ENCODE peak calls at places on chromosomes 4 and X, in four cellular contexts. X is NCI-H510A treated with DMSO at 0.1 percent for 48 hours, P is amniotic stem cell, M is RCC 7860. D is an unnamed sample.

GRCh38 chr4:3801521-3801920 is 35.3 kb downstream of the ADRA2C start:
- DNase-seq in P (no peak), X (no peak), M (no peak), D (no peak)

GRCh38 chr4:25402521-25402920 is 25.5 kb downstream of the ANAPC4 start:
- DNase-seq in P (no peak), X (no peak), M (no peak), D (no peak)

GRCh38 chr4:185504098-185505047 is 30.9 kb downstream of the PDLIM3 start:
- DNase-seq in X (peak), P (no peak), M (peak), D (no peak)

GRCh38 chrX:20173305-20173704 is 31.7 kb upstream of the EIF1AX start:
- DNase-seq in X (no peak), P (no peak), M (no peak), D (no peak)

GRCh38 chrX:131725001-131725654 is 181.3 kb downstream of the OR13H1 start:
- DNase-seq in M (no peak), X (no peak), P (no peak), D (no peak)

GRCh38 chrX:52082578-52082977 is 13.6 kb upstream of the MAGED4B start:
- DNase-seq in X (no peak), M (no peak), P (no peak), D (peak)

GRCh38 chr4:89572224-89572858 is 264.6 kb downstream of the SNCA start:
- DNase-seq in P (no peak), M (no peak), X (peak), D (no peak)

GRCh38 chrX:65545456-65545855 is 10.9 kb upstream of the LAS1L start:
- DNase-seq in M (no peak), P (no peak), X (no peak), D (no peak)

GRCh38 chrX:12421918-12422317 is 283.6 kb downstream of the FRMPD4 start:
- DNase-seq in P (no peak), M (no peak), X (no peak), D (no peak)

GRCh38 chr4:155959417-155959816 is 5.8 kb upstream of the CTSO start:
- DNase-seq in M (no peak), P (no peak), X (no peak), D (no peak)

GRCh38 chr4:122838034-122838433 is 11.4 kb downstream of the FGF2 start:
- DNase-seq in P (no peak), X (no peak), M (no peak), D (no peak)

GRCh38 chr4:1599491-1600210 is 84.5 kb downstream of the FAM53A start:
- DNase-seq in X (no peak), M (no peak), P (no peak), D (no peak)

GRCh38 chr4:26838055-26838842 is 22.4 kb upstream of the STIM2 start:
- DNase-seq in P (no peak), M (no peak), X (no peak), D (no peak)

GRCh38 chr4:54333657-54334056 is 104.6 kb downstream of the PDGFRA start:
- DNase-seq in P (no peak), X (no peak), M (no peak), D (no peak)

GRCh38 chrX:47179221-47179927 is 14.3 kb upstream of the UBA1 start:
- DNase-seq in M (no peak), P (no peak), X (no peak), D (no peak)

GRCh38 chr4:184331155-184331995 is 113.7 kb upstream of the ENPP6 start:
- DNase-seq in P (no peak), M (no peak), X (peak), D (no peak)

GRCh38 chr4:140296871-140297570 is 76.4 kb upstream of the SCOC start:
- DNase-seq in P (no peak), X (peak), M (no peak), D (no peak)

GRCh38 chrX:106711375-106711774 is 15.1 kb upstream of the RNF128 start:
- DNase-seq in P (no peak), M (no peak), X (no peak), D (no peak)

GRCh38 chrX:17030092-17030491 is 83.6 kb downstream of the REPS2 start:
- DNase-seq in M (no peak), P (no peak), X (no peak), D (no peak)

GRCh38 chr4:7157666-7158065 is 34.7 kb upstream of the SORCS2 start:
- DNase-seq in P (no peak), X (no peak), M (no peak), D (no peak)

GRCh38 chr4:178738026-178738425 is 1295.8 kb upstream of the AGA start:
- DNase-seq in P (no peak), M (no peak), X (no peak), D (no peak)

GRCh38 chr4:165635261-165635838 is 237.7 kb upstream of the TLL1 start:
- DNase-seq in M (no peak), P (no peak), X (no peak), D (no peak)

GRCh38 chr4:55512077-55512476 is 34.6 kb downstream of the CLOCK start:
- DNase-seq in X (no peak), P (no peak), M (no peak), D (no peak)

GRCh38 chr4:83348074-83348473 is 13.4 kb upstream of the HPSE start:
- DNase-seq in X (no peak), P (no peak), M (no peak), D (no peak)